ENCODE peak calls at places on chromosome 1, in four cellular contexts. K is fibroblast of the aortic adventitia, X is kidney epithelial cell, L is heart left ventricle. H is an unnamed sample.

GRCh38 chr1:147626739-147627138 is 43.6 kb downstream of the ACP6 start:
- DNase-seq in X (no peak), K (no peak), L (no peak), H (no peak)

GRCh38 chr1:31222176-31222575 is 17.5 kb downstream of the NKAIN1 start:
- DNase-seq in X (no peak), K (no peak), L (no peak), H (no peak)

GRCh38 chr1:205441716-205442050 is 14.2 kb downstream of the BLACAT1 start:
- DNase-seq in K (no peak), X (no peak), L (no peak), H (no peak)

GRCh38 chr1:231699769-231700168 is 73.2 kb downstream of the DISC1 start:
- DNase-seq in L (no peak), K (peak; percentile 20), X (no peak), H (no peak)

GRCh38 chr1:193270996-193271395 is 84.6 kb upstream of the B3GALT2 start:
- DNase-seq in L (no peak), X (no peak), K (peak; percentile 16), H (peak; percentile 53)

GRCh38 chr1:60228253-60228594 is 154.7 kb upstream of the C1orf87 start:
- DNase-seq in X (no peak), L (no peak), K (no peak), H (no peak)

GRCh38 chr1:182120411-182121258 is 59.1 kb upstream of the ZNF648 start:
- DNase-seq in L (no peak), X (peak; percentile 71), K (no peak), H (peak; percentile 4)

GRCh38 chr1:54571803-54572202 is 23.8 kb downstream of the ACOT11 start:
- DNase-seq in K (no peak), L (no peak), X (no peak), H (peak; percentile 57)

GRCh38 chr1:24707659-24708058 is 37.6 kb upstream of the CLIC4 start:
- DNase-seq in K (peak; percentile 84), L (no peak), X (no peak), H (peak; percentile 86)

GRCh38 chr1:220878223-220879081 is 791 bp upstream of the HLX start:
- DNase-seq in X (no peak), L (peak; percentile 49), K (no peak), H (no peak)

GRCh38 chr1:86636898-86637297 is 67.5 kb upstream of the SH3GLB1 start:
- DNase-seq in L (no peak), X (no peak), K (no peak), H (no peak)

GRCh38 chr1:19780267-19780877 is 19.3 kb downstream of the TMCO4 start:
- DNase-seq in K (no peak), X (no peak), L (no peak), H (no peak)

GRCh38 chr1:177302365-177303044 is 131.7 kb downstream of the BRINP2 start:
- DNase-seq in K (no peak), X (no peak), L (peak; percentile 35), H (no peak)

GRCh38 chr1:177306981-177307380 is 136.2 kb downstream of the BRINP2 start:
- DNase-seq in L (no peak), K (no peak), X (no peak), H (no peak)

GRCh38 chr1:177305040-177306018 is 134.6 kb downstream of the BRINP2 start:
- DNase-seq in X (no peak), L (no peak), K (no peak), H (no peak)

GRCh38 chr1:177307771-177308170 is 137.0 kb downstream of the BRINP2 start:
- DNase-seq in L (no peak), X (no peak), K (peak; percentile 41), H (peak; percentile 21)

DNA sequence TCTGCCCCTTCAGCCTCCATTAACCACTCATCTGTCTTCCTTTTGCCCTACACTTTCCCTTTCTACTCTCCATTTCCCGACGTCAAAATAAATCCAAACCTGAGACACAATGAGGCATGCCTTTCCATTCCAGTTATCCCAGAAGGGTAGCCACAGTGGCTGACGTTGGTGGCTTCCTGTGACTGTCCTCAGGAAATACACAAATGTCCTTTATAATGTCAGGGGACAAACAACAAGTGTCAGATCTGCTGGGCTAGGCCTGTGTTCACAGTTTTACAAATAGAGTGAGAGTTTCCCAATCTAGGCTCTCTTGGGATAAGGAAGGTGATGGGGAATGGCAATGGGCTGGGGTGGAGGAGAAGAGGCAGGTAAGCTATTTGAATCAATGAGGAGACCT is 135.3 kb downstream of the BRINP2 start:
- DNase-seq in X (no peak), L (no peak), K (no peak), H (no peak)
- TF ChIP-seq CTCF in X (no peak), L (no peak), K (no peak), H (no peak)

GRCh38 chr1:109905520-109905919 is 5.1 kb upstream of the CSF1 start:
- DNase-seq in L (no peak), K (no peak), X (no peak), H (no peak)

GRCh38 chr1:109908857-109909256 is 1.8 kb upstream of the CSF1 start:
- DNase-seq in L (no peak), K (no peak), X (no peak), H (no peak)

GRCh38 chr1:109906160-109906838 is 4.3 kb upstream of the CSF1 start:
- DNase-seq in K (no peak), L (no peak), X (no peak), H (no peak)

GRCh38 chr1:109907190-109907774 is 3.4 kb upstream of the CSF1 start:
- DNase-seq in K (no peak), L (no peak), X (no peak), H (no peak)

DNA sequence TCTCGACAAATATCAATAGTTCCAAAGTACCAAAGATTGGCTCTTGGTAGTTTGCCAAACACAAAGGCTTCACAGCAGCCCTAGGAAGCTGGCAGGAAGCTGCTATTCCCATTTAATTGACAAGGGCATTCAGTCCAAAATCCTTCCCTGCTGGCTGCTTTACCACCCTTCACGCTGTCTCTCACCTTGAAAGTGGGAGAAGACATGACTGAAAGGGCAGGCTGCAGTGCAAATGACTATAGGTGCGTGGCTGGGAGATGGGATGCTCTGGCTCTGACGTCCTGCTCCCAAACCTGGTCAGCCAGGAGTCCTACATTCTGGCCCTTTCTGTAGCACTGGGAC is 3.8 kb upstream of the CSF1 start:
- DNase-seq in K (no peak), L (no peak), X (no peak), H (no peak)
- H3K4me3 ChIP-seq in K (no peak overlapping the region), L (no peak overlapping the region), X (no peak overlapping the region), H (no peak overlapping the region)

DNA sequence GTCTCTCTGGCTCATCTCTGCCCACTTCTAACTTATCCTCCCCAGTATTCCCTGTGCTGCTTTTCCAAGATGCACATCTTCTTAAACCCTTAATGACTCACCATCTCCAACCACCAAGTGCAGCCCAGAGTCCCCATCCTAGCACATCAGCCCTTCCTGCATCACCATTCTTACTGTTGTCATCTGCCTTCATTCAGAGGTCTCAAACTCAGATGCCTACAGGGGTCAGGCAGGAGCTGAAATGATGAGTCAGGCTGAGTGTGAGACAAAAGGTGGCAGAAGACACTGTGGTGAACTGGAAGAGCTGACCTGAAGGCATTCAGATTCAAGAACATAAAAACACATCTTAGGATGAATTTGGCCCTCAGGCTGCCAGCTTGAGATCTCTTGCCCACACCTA is 34.6 kb downstream of the OLFML2B start:
- DNase-seq in L (no peak), K (no peak), X (no peak), H (no peak)
- TF ChIP-seq CTCF in L (no peak), K (no peak), X (no peak), H (no peak)

DNA sequence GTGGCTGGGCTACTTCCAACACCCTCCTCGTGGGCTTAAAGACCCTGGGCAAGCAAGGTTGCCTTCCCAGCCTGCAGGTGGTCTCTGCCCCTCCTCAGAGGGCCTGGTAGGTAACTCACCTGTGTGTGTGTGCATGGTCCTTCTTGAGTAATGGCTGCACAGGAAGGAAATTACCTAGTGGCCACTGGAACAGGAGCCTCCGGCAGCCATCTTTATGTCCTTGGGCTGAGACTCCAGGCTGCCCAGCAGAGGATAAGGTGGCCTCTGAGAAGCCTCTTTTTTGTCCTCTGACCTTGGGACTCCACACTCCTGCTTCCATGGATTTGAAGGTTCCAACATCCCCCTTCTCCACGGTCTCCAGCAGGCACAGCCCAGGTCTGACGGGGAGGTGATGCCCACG is 20.0 kb downstream of the DRAXIN start:
- DNase-seq in X (no peak), L (no peak), K (no peak), H (no peak)
- H3K4me3 ChIP-seq in X (no peak overlapping the region), L (no peak overlapping the region), K (no peak overlapping the region), H (no peak overlapping the region)

GRCh38 chr1:53198241-53198651 is 1.6 kb downstream of the CPT2 start:
- DNase-seq in K (peak; percentile 74), X (no peak), L (peak; percentile 43), H (peak; percentile 26)

GRCh38 chr1:53197301-53198205 is 929 bp downstream of the CPT2 start:
- DNase-seq in K (no peak), L (no peak), X (no peak), H (peak; percentile 34)

GRCh38 chr1:53195211-53195909 is 1.3 kb upstream of the CPT2 start:
- DNase-seq in K (no peak), X (no peak), L (no peak), H (no peak)

GRCh38 chr1:53195913-53196484 is 625 bp upstream of the CPT2 start:
- DNase-seq in K (no peak), L (no peak), X (no peak), H (no peak)

DNA sequence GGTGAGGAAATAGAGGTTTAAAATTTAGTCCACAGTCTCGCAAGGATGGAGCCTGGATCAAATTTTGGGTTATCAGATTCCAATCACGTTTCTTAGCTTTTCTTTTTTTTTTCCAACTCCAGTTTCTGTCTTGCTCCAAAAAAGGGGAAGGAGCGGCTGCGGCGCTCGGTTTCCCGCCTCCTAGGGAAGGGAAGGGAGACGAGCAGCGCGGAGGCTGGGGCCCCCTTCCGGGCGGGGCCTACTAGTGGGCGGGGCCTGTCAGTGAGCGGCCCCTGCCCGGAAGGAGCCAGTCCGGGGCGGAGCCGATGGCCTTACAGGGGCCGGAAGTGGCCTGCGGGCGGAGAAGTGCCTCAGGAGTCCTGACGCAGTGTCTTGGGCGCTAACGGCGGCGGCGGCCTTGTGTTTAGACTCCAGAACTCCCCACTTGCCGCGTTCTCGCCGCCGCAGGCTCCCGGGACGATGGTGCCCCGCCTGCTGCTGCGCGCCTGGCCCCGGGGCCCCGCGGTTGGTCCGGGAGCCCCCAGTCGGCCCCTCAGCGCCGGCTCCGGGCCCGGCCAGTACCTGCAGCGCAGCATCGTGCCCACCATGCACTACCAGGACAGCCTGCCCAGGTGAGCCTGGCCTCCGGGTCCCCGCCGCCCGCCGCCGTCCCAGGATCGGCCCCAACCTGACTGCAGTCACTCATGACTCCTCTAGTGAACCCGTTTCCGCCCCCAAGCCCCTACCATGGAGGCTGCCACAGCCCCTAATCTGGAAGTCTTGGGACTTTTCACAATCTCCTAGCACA is at the start of gene CPT2:
- DNase-seq in X (peak; percentile 62), K (peak; percentile 90), L (peak; percentile 95), H (peak; percentile 92)
- TF ChIP-seq CTCF in X (no peak), K (peak; percentile 20), L (no peak), H (peak; percentile 1)